ENCODE peak calls at places on chromosome 18, in ten cellular contexts. W is transverse colon, S is fibroblast of lung, X is WTC11, Y is T-helper 1 cell, O is AG04450, F is AG20443, K is HuH-7, H is fibroblast of pulmonary artery, Z is brain microvascular endothelial cell. T is an unnamed sample.

GRCh38 chr18:5468394-5468793 is 75.4 kb downstream of the EPB41L3 start:
- DNase-seq in W (no peak), S (no peak), X (no peak), Y (no peak), O (no peak), F (no peak), K (no peak), H (no peak), Z (no peak), T (no peak)

GRCh38 chr18:3151379-3152264 is 68.1 kb downstream of the MYOM1 start:
- DNase-seq in W (no peak), S (peak), X (no peak), Y (peak), O (no peak), F (peak), K (peak), H (peak), Z (no peak), T (no peak)

GRCh38 chr18:24198461-24198860 is 59.6 kb downstream of the CABYR start:
- DNase-seq in W (no peak), S (no peak), X (no peak), Y (no peak), O (no peak), F (no peak), K (no peak), H (no peak), Z (no peak), T (no peak)

GRCh38 chr18:74259332-74259731 is 32.4 kb downstream of the CYB5A start:
- DNase-seq in W (no peak), S (no peak), X (no peak), Y (no peak), O (no peak), F (no peak), K (no peak), H (no peak), Z (no peak), T (no peak)

GRCh38 chr18:43590182-43590903 is 313.1 kb upstream of the SYT4 start:
- DNase-seq in W (no peak), S (no peak), X (no peak), Y (no peak), O (no peak), F (peak), K (no peak), H (no peak), Z (no peak), T (no peak)

GRCh38 chr18:29184654-29185053 is 1007.7 kb upstream of the CDH2 start:
- DNase-seq in W (no peak), S (peak), X (no peak), Y (no peak), O (no peak), F (no peak), K (no peak), H (no peak), Z (peak), T (no peak)

GRCh38 chr18:13541621-13542519 is 184.5 kb downstream of the FAM210A start:
- DNase-seq in W (peak), S (no peak), X (no peak), Y (no peak), O (no peak), F (no peak), K (peak), H (no peak), Z (no peak), T (no peak)

GRCh38 chr18:8858888-8859511 is 153.6 kb downstream of the MTCL1 start:
- DNase-seq in W (no peak), S (peak), X (no peak), Y (no peak), O (peak), F (peak), K (no peak), H (peak), Z (peak), T (peak)

GRCh38 chr18:58493516-58494253 is 135.2 kb downstream of the ALPK2 start:
- DNase-seq in W (peak), S (peak), X (peak), Y (peak), O (peak), F (peak), K (peak), H (peak), Z (peak), T (peak)

GRCh38 chr18:48519431-48520100 is 19.3 kb upstream of the CTIF start:
- DNase-seq in W (no peak), S (no peak), X (no peak), Y (no peak), O (no peak), F (no peak), K (no peak), H (peak), Z (no peak), T (no peak)

GRCh38 chr18:71784777-71785176 is 759.4 kb downstream of the CBLN2 start:
- DNase-seq in W (no peak), S (no peak), X (no peak), Y (no peak), O (no peak), F (no peak), K (no peak), H (peak), Z (no peak), T (no peak)